ENCODE peak calls at places on chromosomes 3 and 15, in five cellular contexts. W is H9, A is mesendoderm, N is mesenchymal stem cell, Q is IMR-90. R is an unnamed sample. For H3K27me3, the result is how much of the 10 kb centered on the place peaks cover.

GRCh38 chr3:167718582-167718981 is 16.1 kb downstream of the PDCD10 start:
- DNase-seq in A (no peak), N (no peak), W (no peak), Q (no peak), R (no peak)

GRCh38 chr3:152574461-152575079 is 260.4 kb upstream of the P2RY1 start:
- DNase-seq in Q (peak), N (peak), W (no peak), A (peak), R (peak)

GRCh38 chr3:191139771-191140170 is 59.3 kb upstream of the OSTN start:
- DNase-seq in N (no peak), W (no peak), A (no peak), Q (no peak), R (no peak)

GRCh38 chr15:65085990-65086679 is 9.6 kb downstream of the KBTBD13 start:
- DNase-seq in N (no peak), Q (peak), W (peak), A (peak), R (peak)

GRCh38 chr3:55620361-55621025 is 133.4 kb upstream of the WNT5A start:
- DNase-seq in N (peak), W (peak), Q (peak), A (peak), R (peak)

GRCh38 chr3:20458994-20459736 is 273.2 kb upstream of the SGO1 start:
- DNase-seq in N (no peak), Q (no peak), A (no peak), W (no peak), R (peak)

GRCh38 chr15:90184119-90184785 is 16.9 kb upstream of the SEMA4B start:
- DNase-seq in N (peak), W (peak), Q (no peak), A (no peak), R (peak)

GRCh38 chr15:83372434-83372873 is 74.7 kb upstream of the SH3GL3 start:
- DNase-seq in N (no peak), A (peak), Q (no peak), W (no peak), R (peak)

GRCh38 chr3:133262371-133262770 is 137.5 kb upstream of the BFSP2 start:
- DNase-seq in W (no peak), A (peak), Q (no peak), N (no peak), R (peak)

GRCh38 chr3:64393193-64393592 is 167.9 kb upstream of the PRICKLE2 start:
- DNase-seq in A (no peak), N (no peak), Q (no peak), W (no peak), R (no peak)

GRCh38 chr3:160564949-160565441 is 376 bp downstream of the KPNA4 start:
- DNase-seq in A (peak), Q (peak), N (peak), W (peak), R (peak)

GRCh38 chr3:61560452-61561373 is 658 bp upstream of the PTPRG start:
- DNase-seq in Q (peak), W (peak), N (peak), A (peak), R (peak)

GRCh38 chr3:106628407-106628806 is 748.8 kb upstream of the CCDC54 start:
- DNase-seq in W (no peak), Q (peak), N (peak), A (no peak), R (peak)

GRCh38 chr3:15797600-15798303 is at the start of gene ANKRD28:
- DNase-seq in Q (peak), N (peak), W (no peak), A (peak), R (peak)

GRCh38 chr3:10177737-10178136 is 13.0 kb downstream of the IRAK2 start:
- DNase-seq in Q (no peak), A (no peak), W (no peak), N (no peak), R (no peak)

GRCh38 chr15:75104804-75105557 is 81.6 kb downstream of the PPCDC start:
- DNase-seq in Q (peak), A (peak), W (no peak), N (peak), R (peak)

GRCh38 chr15:23472678-23473077 is 25.6 kb upstream of the GOLGA6L2 start:
- DNase-seq in A (no peak), W (no peak), N (no peak), Q (no peak), R (no peak)

GRCh38 chr15:89051875-89052274 is 36.4 kb upstream of the ABHD2 start:
- DNase-seq in N (peak), A (peak), W (no peak), Q (peak), R (peak)

GRCh38 chr3:98917608-98918007 is 16.1 kb upstream of the DCBLD2 start:
- DNase-seq in A (no peak), N (no peak), W (no peak), Q (no peak), R (no peak)

GRCh38 chr15:89469331-89470107 is 26.9 kb downstream of the RHCG start:
- DNase-seq in W (peak), N (no peak), Q (no peak), A (peak), R (no peak)

DNA sequence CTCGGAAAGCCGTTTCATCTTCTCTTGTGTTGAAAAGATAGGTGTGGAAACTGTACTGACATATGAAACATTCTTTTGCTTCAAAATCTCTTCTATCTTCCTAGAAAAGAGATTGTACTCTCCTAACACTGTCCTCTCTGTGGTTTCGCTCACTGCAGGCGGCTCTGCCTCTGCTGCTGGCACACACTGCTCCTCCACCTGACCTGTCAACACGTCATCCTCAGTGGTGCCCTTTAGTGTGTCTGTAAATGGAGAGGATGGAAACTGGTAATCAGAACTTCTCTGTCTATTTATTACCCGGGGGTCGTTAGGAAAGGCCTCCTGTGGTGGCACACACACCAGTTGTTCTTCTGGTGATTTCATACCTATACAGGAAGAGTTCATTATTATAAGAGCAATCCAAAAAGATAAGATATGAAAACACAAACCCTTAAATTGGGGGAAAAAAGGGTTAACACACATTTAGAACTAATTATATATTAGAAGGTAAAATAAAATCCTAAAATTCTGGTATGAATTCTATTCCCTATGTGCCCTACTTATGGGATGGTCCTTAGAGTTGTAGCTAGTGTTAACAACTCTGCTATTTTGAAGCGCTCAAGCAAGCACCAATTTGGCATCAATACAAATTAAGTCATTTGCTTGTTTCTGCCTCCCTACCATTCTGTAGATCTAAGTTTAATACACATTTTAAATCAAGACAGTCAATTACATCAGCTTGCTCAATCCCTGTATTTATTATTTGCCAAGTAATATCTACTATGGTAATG is 49.3 kb downstream of the TASOR start:
- DNase-seq in A (no peak), N (no peak), W (no peak), Q (no peak), R (no peak)
- H3K23ac ChIP-seq in A (no peak), N (no peak), W (no peak), Q (no peak), R (no peak)

DNA sequence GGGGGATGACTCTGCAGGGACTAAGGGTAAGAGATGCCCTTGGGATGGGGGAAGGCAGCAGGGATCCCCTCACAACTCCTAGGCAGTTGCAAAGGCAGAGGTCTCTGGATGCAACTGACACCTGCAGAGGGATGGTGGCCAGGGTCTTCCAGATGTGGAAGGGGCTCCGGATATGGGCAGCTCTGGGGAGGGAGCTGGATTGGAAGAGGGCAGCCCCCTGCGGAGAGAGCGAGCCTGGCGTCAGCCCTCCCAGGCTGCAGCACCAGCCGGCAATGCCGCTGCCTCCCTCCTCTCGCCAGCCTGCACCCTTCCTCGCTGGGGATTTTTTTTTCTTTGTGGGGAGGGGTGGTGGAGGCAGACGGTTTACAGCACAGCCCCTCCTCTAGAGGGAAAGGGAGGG is 1.7 kb downstream of the INSYN1 start:
- DNase-seq in N (no peak), W (no peak), A (no peak), Q (no peak), R (no peak)
- H3K27me3 ChIP-seq in N (under half), W (under half), A (under half), Q (half or more), R (under half)

DNA sequence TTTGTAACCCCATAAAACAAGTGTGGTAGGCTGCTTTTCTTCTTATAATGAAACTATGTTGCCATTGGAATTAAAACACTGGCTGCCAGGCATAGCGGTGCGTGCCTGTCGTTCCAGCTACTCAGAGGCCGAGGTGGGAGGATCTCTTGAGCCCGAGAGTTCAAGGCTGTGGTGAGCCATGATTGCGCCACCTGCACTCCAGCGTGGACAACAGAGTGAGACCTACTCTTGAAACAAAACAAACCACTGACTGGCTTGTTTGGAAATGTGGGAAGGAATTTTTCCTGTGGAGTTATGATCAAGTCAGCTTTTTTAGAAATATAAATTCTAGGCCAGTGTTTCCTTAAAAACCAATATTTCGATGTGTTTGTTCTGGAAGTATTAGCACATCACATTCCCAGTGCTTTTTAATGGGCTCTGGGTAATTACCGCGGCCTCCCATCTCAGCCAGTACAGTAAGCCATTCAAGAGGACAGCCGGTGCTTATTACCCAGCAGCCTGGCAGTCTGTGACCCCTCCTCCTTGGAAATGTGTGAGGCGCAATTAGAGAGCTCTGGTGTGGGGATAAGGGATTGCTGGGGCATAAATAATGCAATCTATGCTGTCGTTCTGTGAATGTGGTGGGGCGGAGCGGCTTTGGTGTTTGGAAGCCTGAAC is 58.3 kb upstream of the TRAK1 start:
- DNase-seq in N (peak), W (no peak), A (peak), Q (peak), R (peak)
- H2BK5ac ChIP-seq in N (peak), W (no peak), A (no peak), Q (peak), R (peak)

GRCh38 chr15:41829959-41830646 is 2.2 kb downstream of the JMJD7 start:
- DNase-seq in A (no peak), W (no peak), N (no peak), Q (no peak), R (no peak)
- H3K23ac ChIP-seq in A (no peak), W (no peak), N (no peak), Q (no peak), R (no peak)

GRCh38 chr3:8712045-8712870 is 21.3 kb upstream of the CAV3 start:
- DNase-seq in Q (peak), N (no peak), A (no peak), W (no peak), R (no peak)

GRCh38 chr3:8712871-8713360 is 20.7 kb upstream of the CAV3 start:
- DNase-seq in N (no peak), W (no peak), Q (no peak), A (no peak), R (no peak)

GRCh38 chr3:8709287-8709686 is 24.3 kb upstream of the CAV3 start:
- DNase-seq in W (no peak), Q (no peak), A (no peak), N (no peak), R (no peak)

GRCh38 chr3:8709801-8710524 is 23.6 kb upstream of the CAV3 start:
- DNase-seq in N (no peak), W (no peak), Q (no peak), A (no peak), R (no peak)

DNA sequence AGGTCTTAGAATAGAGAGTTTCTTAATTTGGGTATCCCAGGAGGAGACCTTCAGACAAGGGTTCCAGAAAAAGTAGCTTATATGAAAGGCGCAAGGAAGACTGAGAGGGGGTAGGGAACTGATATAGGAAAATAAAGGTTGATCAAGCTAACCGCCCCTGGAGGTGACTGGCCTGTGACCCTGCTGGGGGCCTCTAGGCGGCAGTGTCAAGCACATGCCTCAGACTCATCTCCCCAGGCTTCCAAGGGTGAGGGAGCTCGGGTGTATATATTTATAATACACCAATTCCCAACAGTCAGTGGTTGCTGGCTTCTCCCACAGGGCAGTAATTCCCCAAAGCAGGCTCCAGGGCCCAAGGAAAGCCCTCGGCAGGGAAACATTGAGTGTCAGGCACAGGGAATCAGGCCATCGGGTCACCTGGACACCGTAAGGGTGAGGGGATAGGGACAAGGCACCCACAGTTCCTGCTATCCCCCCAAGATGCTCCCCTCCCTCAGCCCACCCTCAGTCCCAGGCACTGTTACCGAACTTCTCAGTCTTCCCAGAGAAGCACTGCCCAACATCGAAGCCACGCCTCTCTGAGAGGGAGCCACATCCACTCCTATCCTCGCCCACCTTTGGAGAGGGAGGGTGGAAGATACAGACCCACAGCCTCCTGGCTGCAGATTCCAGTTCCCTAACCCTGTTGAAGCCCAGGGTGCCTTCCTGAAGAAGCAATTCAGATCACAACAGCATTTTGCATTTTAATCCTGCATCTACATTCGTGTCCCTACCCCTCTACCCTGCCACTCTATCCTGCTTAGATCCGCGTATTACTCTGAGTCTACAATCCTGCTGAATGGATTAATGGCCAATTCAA is 19.5 kb upstream of the CAV3 start:
- DNase-seq in N (no peak), Q (no peak), W (peak), A (peak), R (peak)
- H3K27me3 ChIP-seq in N (under half), Q (under half), W (half or more), A (under half), R (under half)

GRCh38 chr3:195236076-195236798 is 34.7 kb downstream of the XXYLT1 start:
- DNase-seq in A (no peak), N (no peak), W (no peak), Q (no peak), R (no peak)
- H2BK5ac ChIP-seq in A (no peak), N (no peak), W (no peak), Q (no peak), R (no peak)

GRCh38 chr15:66780172-66780972 is 78.3 kb downstream of the SMAD6 start:
- DNase-seq in Q (peak), N (peak), A (no peak), W (no peak), R (no peak)
- H3K23ac ChIP-seq in Q (peak), N (no peak), A (no peak), W (no peak), R (no peak)

R was measured in trophoblast cell.